ENCODE peak calls at places on chromosomes 16 and 17, in five cellular contexts. G, P, H, N and X are unnamed samples.

GRCh38 chr17:56203430-56203829 is 50.2 kb downstream of the ANKFN1 start:
- DNase-seq in N (no peak), H (no peak), G (no peak), P (no peak), X (no peak)

GRCh38 chr16:11423315-11424117 is 78.3 kb downstream of the RMI2 start:
- DNase-seq in G (no peak), P (no peak), H (no peak), N (no peak), X (no peak)

GRCh38 chr17:74094651-74095050 is 108.8 kb upstream of the RPL38 start:
- DNase-seq in P (no peak), G (no peak), H (no peak), N (no peak), X (no peak)

GRCh38 chr17:2797632-2798031 is 1.4 kb downstream of the RAP1GAP2 start:
- DNase-seq in H (peak; percentile 91), P (peak; percentile 89), G (no peak), N (no peak), X (no peak)

GRCh38 chr17:43983515-43984411 is 20.7 kb upstream of the NAGS start:
- DNase-seq in N (no peak), H (peak; percentile 38), G (no peak), P (no peak), X (peak; percentile 76)

GRCh38 chr17:62995377-62995885 is 29.4 kb downstream of the TANC2 start:
- DNase-seq in H (no peak), N (peak; percentile 20), G (peak; percentile 11), P (no peak), X (no peak)

GRCh38 chr17:74161501-74161850 is 42.0 kb upstream of the RPL38 start:
- DNase-seq in H (peak; percentile 8), N (no peak), G (no peak), P (no peak), X (peak; percentile 25)

GRCh38 chr17:80313160-80313829 is 52.6 kb downstream of the RNF213 start:
- DNase-seq in N (no peak), H (no peak), P (no peak), G (no peak), X (no peak)

GRCh38 chr17:81165246-81166032 is at the start of gene PVALEF:
- DNase-seq in P (peak; percentile 57), N (no peak), G (no peak), H (no peak), X (peak; percentile 63)

GRCh38 chr16:85437161-85438052 is 175.7 kb upstream of the GSE1 start:
- DNase-seq in G (no peak), N (peak; percentile 35), P (no peak), H (peak; percentile 94), X (peak; percentile 74)

GRCh38 chr17:69506489-69506888 is 92.0 kb downstream of the MAP2K6 start:
- DNase-seq in H (no peak), N (no peak), G (no peak), P (no peak), X (no peak)

GRCh38 chr17:18362509-18363020 is 785 bp downstream of the SHMT1 start:
- DNase-seq in P (peak; percentile 58), H (peak; percentile 78), G (peak; percentile 9), N (peak; percentile 19), X (peak; percentile 48)

GRCh38 chr16:25135239-25135878 is 23.8 kb downstream of the LCMT1 start:
- DNase-seq in H (peak; percentile 63), P (no peak), G (no peak), N (peak; percentile 45), X (no peak)

GRCh38 chr16:70715113-70715711 is 29.4 kb upstream of the MTSS2 start:
- DNase-seq in P (peak; percentile 80), G (no peak), N (peak; percentile 95), H (peak; percentile 50), X (no peak)